ENCODE peak calls at places on chromosomes 5 and 9, in nine cellular contexts. N is AG10803, V is fibroblast of the aortic adventitia, M is WTC11, U is uterus, S is SK-N-SH, J is Panc1, T is glutamatergic neuron, I is B cell. E is an unnamed sample.

GRCh38 chr5:81315336-81315735 is 13.9 kb downstream of the ZCCHC9 start:
- DNase-seq in N (peak), V (peak), M (no peak), U (no peak), S (no peak), J (no peak), T (no peak), I (no peak), E (no peak)

GRCh38 chr5:59744531-59744992 is 149.0 kb downstream of the PDE4D start:
- DNase-seq in N (peak), V (peak), M (no peak), U (no peak), S (no peak), J (no peak), T (no peak), I (no peak), E (no peak)

GRCh38 chr5:112682621-112683061 is 55.0 kb upstream of the APC start:
- DNase-seq in N (peak), V (no peak), M (no peak), U (no peak), S (no peak), J (no peak), T (no peak), I (no peak), E (no peak)

GRCh38 chr5:130954336-130954735 is 210.7 kb downstream of the HINT1 start:
- DNase-seq in N (no peak), V (no peak), M (no peak), U (no peak), S (no peak), J (no peak), T (no peak), I (no peak), E (no peak)

GRCh38 chr5:142664067-142664466 is 21.8 kb downstream of the FGF1 start:
- DNase-seq in N (no peak), V (no peak), M (no peak), U (no peak), S (no peak), J (no peak), T (no peak), I (no peak), E (no peak)

GRCh38 chr5:180600554-180601041 is 9.3 kb upstream of the SCGB3A1 start:
- DNase-seq in N (no peak), V (no peak), M (peak), U (no peak), S (peak), J (no peak), T (no peak), I (no peak), E (peak)

GRCh38 chr5:36734422-36734821 is 128.0 kb downstream of the SLC1A3 start:
- DNase-seq in N (peak), V (peak), M (no peak), U (no peak), S (peak), J (no peak), T (no peak), I (no peak), E (no peak)

GRCh38 chr5:149817539-149817938 is 87.4 kb downstream of the PPARGC1B start:
- DNase-seq in N (peak), V (no peak), M (no peak), U (no peak), S (no peak), J (no peak), T (no peak), I (no peak), E (no peak)

GRCh38 chr9:126933334-126933980 is 18.9 kb downstream of the RALGPS1 start:
- DNase-seq in N (no peak), V (no peak), M (no peak), U (no peak), S (no peak), J (no peak), T (no peak), I (no peak), E (no peak)

GRCh38 chr5:159208508-159209437 is 580 bp downstream of the RNF145 start:
- DNase-seq in N (peak), V (peak), M (peak), U (peak), S (peak), J (no peak), T (peak), I (no peak), E (peak)

GRCh38 chr9:120080781-120081180 is 499.2 kb downstream of the CDK5RAP2 start:
- DNase-seq in N (no peak), V (no peak), M (no peak), U (no peak), S (no peak), J (no peak), T (no peak), I (no peak), E (no peak)

DNA sequence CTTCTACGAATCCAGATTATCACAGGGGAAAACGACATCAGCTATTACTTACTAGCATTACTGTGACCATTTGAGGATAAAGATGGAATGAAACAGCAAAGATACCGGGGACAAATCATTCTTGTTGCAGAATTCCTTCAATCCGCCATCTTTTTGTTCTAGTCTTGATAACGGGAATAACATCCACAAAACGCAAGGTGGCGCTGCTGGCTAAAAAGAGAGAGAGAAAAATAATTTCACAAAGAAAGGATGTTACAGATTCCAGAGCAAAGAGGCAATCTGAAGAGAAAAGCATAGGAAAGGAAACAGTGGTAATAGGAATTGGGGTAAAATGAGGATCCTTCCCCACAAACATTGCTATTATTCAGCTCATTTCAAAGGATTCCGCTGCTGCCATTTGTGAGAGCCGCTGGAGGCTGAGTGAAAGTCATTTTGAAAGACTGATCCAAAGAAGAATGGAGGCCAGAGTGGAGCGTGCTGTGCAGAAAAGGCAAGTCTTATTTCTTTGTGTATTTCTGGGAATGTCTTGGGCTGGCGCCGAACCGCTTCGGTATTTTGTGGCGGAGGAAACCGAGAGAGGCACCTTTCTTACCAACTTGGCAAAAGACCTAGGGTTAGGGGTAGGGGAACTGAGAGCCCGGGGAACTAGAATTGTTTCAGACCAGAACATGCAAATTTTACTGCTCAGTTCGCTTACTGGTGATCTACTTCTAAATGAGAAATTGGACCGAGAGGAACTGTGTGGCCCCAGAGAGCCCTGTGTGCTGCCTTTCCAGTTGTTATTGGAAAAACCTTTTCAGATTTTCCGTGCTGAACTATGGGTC is at the start of gene PCDHB7:
- DNase-seq in N (peak), V (peak), M (peak), U (peak), S (peak), J (no peak), T (peak), I (no peak), E (no peak)
- TF ChIP-seq CTCF in N (peak), V (peak), M (peak), U (no peak), S (peak), J (peak), T (peak), I (peak), E (no peak)

GRCh38 chr5:163458778-163459405 is 1.0 kb downstream of the NUDCD2 start:
- DNase-seq in N (no peak), V (no peak), M (no peak), U (no peak), S (no peak), J (no peak), T (no peak), I (no peak), E (no peak)

GRCh38 chr5:163463063-163463435 is 2.6 kb downstream of the HMMR start:
- DNase-seq in N (peak), V (no peak), M (no peak), U (no peak), S (no peak), J (no peak), T (no peak), I (no peak), E (no peak)

GRCh38 chr5:163459465-163459887 is 426 bp downstream of the NUDCD2 start:
- DNase-seq in N (no peak), V (peak), M (no peak), U (no peak), S (no peak), J (no peak), T (no peak), I (no peak), E (no peak)

GRCh38 chr5:163460562-163461176 is at the start of gene HMMR:
- DNase-seq in N (no peak), V (peak), M (no peak), U (no peak), S (peak), J (no peak), T (peak), I (no peak), E (no peak)

GRCh38 chr5:163459888-163460561 is at the start of gene NUDCD2:
- DNase-seq in N (peak), V (peak), M (peak), U (peak), S (peak), J (peak), T (peak), I (peak), E (peak)
- TF ChIP-seq CTCF in N (peak), V (no peak), M (no peak), U (peak), S (peak), J (no peak), T (no peak), I (peak), E (no peak)

GRCh38 chr5:456351-457194 is 13.6 kb downstream of the EXOC3 start:
- DNase-seq in N (no peak), V (no peak), M (peak), U (no peak), S (no peak), J (no peak), T (peak), I (no peak), E (no peak)

GRCh38 chr5:452856-453710 is 10.1 kb downstream of the EXOC3 start:
- DNase-seq in N (no peak), V (no peak), M (no peak), U (no peak), S (no peak), J (no peak), T (no peak), I (no peak), E (no peak)

GRCh38 chr5:453725-454481 is 10.9 kb downstream of the EXOC3 start:
- DNase-seq in N (no peak), V (no peak), M (no peak), U (no peak), S (no peak), J (no peak), T (no peak), I (no peak), E (no peak)

GRCh38 chr5:455806-456205 is 12.8 kb downstream of the EXOC3 start:
- DNase-seq in N (no peak), V (no peak), M (no peak), U (no peak), S (no peak), J (no peak), T (no peak), I (no peak), E (no peak)

DNA sequence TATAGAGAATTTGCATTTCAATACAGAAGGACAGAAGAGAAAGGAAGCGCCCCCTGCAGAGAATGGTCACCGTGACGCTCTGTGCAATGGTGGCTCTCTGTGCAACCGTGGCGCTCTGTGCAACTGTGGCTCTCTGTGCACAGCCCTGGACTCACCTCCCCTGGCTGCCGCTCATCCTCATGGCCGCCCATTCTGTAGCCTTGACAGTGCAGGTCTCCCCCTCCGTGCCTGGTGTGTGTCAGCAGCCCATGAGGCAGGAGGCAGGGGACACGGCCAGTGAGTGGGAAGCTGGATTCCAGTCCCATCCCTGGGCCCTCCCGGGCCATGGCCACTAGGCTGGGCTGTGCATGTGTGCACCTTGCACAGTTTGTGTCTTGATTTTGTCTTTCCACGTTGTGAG is 12.0 kb downstream of the EXOC3 start:
- DNase-seq in N (no peak), V (no peak), M (peak), U (no peak), S (no peak), J (no peak), T (peak), I (no peak), E (no peak)
- TF ChIP-seq CTCF in N (no peak), V (no peak), M (no peak), U (no peak), S (no peak), J (no peak), T (no peak), I (no peak), E (no peak)

GRCh38 chr9:134150557-134151214 is 13.7 kb downstream of the RNU6ATAC start:
- DNase-seq in N (peak), V (no peak), M (no peak), U (no peak), S (no peak), J (no peak), T (no peak), I (no peak), E (no peak)

GRCh38 chr9:134145262-134145661 is 9.4 kb downstream of the WDR5 start:
- DNase-seq in N (no peak), V (no peak), M (no peak), U (no peak), S (no peak), J (no peak), T (no peak), I (no peak), E (no peak)

GRCh38 chr9:134149380-134149779 is 13.5 kb downstream of the WDR5 start:
- DNase-seq in N (no peak), V (no peak), M (no peak), U (no peak), S (no peak), J (no peak), T (no peak), I (no peak), E (no peak)

GRCh38 chr9:134144801-134145200 is 8.9 kb downstream of the WDR5 start:
- DNase-seq in N (no peak), V (no peak), M (no peak), U (no peak), S (no peak), J (no peak), T (no peak), I (no peak), E (no peak)

DNA sequence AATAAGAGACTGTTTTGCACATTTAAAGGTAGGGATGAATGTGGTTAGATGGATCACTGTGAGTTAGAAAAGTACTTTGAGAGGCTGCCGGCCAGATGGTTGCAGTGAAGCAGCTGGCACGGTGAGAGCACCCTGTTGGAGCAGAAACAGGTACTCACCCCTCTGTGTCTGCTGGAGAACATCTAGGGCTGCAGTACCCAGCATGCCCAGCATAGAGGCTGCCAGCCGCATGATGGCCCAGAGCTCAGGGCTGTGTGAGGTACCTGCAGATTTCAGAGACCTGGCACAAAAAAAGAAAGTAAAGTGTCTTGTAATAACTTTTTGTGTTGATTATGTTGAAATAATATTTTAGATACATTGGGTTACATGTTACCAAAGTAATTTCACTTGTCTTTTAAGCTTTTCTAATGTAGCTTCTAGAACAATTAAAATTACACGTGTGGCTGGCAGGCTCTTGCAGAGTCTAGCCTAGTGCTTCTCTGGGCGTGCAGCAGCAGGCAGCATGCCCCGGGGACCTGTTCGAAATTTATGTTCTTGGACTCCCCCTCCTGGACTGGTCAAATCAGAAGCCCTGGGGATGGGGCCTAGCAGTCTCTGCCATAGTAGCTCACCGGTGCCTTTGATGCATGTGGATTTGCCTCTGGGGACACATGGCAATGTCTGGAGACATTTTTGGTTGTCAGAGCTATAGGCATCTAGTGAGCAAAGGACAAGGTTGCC is 11.1 kb downstream of the WDR5 start:
- DNase-seq in N (no peak), V (no peak), M (no peak), U (no peak), S (no peak), J (no peak), T (peak), I (no peak), E (no peak)
- TF ChIP-seq CTCF in N (no peak), V (no peak), M (no peak), U (no peak), S (no peak), J (no peak), T (no peak), I (no peak), E (no peak)

GRCh38 chr5:175535781-175536180 is 57.4 kb downstream of the SFXN1 start:
- DNase-seq in N (no peak), V (no peak), M (no peak), U (no peak), S (no peak), J (no peak), T (no peak), I (no peak), E (no peak)

GRCh38 chr5:175538576-175538975 is 60.2 kb downstream of the SFXN1 start:
- DNase-seq in N (no peak), V (no peak), M (no peak), U (no peak), S (no peak), J (no peak), T (no peak), I (no peak), E (no peak)

GRCh38 chr5:175531361-175531760 is 53.0 kb downstream of the SFXN1 start:
- DNase-seq in N (no peak), V (no peak), M (no peak), U (no peak), S (no peak), J (no peak), T (no peak), I (no peak), E (no peak)

GRCh38 chr5:175539936-175540335 is 61.6 kb downstream of the SFXN1 start:
- DNase-seq in N (no peak), V (no peak), M (no peak), U (no peak), S (no peak), J (no peak), T (no peak), I (no peak), E (no peak)

DNA sequence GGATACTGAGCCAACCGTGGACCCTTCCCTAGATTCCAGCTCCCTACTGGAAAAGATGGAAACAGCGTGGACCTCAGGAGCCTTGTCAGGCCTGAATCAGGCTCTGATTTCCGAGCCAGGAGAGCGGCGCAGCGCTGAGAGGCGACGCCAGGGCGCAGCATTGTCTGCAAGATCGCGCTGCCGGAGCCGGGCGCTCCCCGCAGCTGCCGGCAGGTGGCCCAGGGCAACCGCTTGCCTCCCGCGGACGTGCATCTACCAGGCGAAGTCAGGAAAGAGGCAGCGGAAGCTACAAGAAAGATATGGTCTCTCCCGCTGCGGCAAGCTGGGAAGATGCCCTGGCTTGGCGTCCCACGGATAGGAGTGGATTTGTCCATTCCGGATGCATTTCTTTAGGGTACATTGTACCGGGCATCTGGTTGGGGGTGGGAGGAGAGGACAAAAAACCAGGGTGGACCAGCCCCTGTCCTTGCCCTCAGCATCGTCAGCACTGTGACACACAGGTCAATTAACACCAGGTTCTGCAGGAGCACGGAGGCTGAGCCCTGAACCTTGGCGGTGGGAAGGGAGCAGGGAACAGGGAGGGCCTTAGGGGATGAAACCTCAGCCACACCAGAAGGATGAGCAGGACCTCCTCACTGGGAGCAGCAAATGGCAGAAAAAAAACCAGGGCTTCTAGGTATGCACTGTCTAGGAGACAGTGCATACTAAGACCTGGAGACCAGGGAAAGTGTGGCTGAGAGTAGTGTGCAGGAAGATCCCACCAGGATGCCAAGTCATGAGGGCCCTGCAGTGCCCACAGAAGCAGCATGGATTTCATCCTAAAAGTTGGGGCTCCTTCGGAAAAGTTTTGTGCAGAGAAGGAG is 55.9 kb downstream of the SFXN1 start:
- DNase-seq in N (peak), V (peak), M (peak), U (peak), S (peak), J (peak), T (peak), I (peak), E (peak)
- TF ChIP-seq CTCF in N (peak), V (peak), M (peak), U (peak), S (peak), J (peak), T (peak), I (peak), E (peak)

DNA sequence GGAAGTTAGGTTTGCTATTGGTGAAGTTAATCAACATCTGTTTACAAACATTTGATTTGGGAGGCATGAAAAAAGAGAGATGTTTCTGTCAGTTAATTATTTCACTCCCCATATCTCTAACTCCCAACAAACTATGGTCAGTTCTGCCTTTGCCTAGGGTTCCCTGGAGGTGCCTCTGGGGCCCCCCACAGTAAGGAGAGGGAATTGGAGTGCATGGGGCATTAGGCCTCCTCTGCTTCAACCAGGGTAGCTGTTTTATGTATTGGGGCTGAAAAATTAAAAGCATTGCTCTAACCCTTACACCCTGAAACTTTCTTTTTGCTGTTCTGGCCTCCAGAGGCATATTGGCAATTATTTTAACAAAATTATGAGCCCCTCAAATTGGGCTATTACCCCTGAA is 32.3 kb downstream of the RUSC2 start:
- DNase-seq in N (no peak), V (no peak), M (peak), U (no peak), S (no peak), J (no peak), T (no peak), I (no peak), E (no peak)
- TF ChIP-seq CTCF in N (peak), V (peak), M (no peak), U (no peak), S (peak), J (peak), T (no peak), I (no peak), E (no peak)